ENCODE peak calls at places on chromosomes 6 and 20, in four cellular contexts. One of them, this sample, is unnamed.

GRCh38 chr6:75855047-75855446 is 106.0 kb downstream of the MYO6 start:
- DNase-seq in effector memory CD4-positive, alpha-beta T cell: no peak
- DNase-seq in GM23338: peak; percentile 87
- DNase-seq in ovary: no peak
- DNase-seq in this sample: no peak

GRCh38 chr6:30500421-30501069 is 11.2 kb downstream of the HLA-E start:
- DNase-seq in effector memory CD4-positive, alpha-beta T cell: no peak
- DNase-seq in ovary: no peak
- DNase-seq in GM23338: no peak
- DNase-seq in this sample: no peak

GRCh38 chr20:39645130-39645529 is 683.0 kb downstream of the DHX35 start:
- DNase-seq in GM23338: no peak
- DNase-seq in ovary: no peak
- DNase-seq in effector memory CD4-positive, alpha-beta T cell: no peak
- DNase-seq in this sample: no peak

GRCh38 chr6:26216015-26216885 is 129.0 kb downstream of the HFE start:
- DNase-seq in ovary: peak; percentile 73
- DNase-seq in effector memory CD4-positive, alpha-beta T cell: peak; percentile 66
- DNase-seq in GM23338: peak; percentile 98
- DNase-seq in this sample: peak; percentile 31

GRCh38 chr6:74755748-74756147 is 450.1 kb downstream of the COL12A1 start:
- DNase-seq in effector memory CD4-positive, alpha-beta T cell: no peak
- DNase-seq in GM23338: no peak
- DNase-seq in ovary: no peak
- DNase-seq in this sample: no peak

GRCh38 chr20:32536861-32537656 is 48.1 kb downstream of the NOL4L start:
- DNase-seq in GM23338: peak; percentile 61
- DNase-seq in effector memory CD4-positive, alpha-beta T cell: peak; percentile 61
- DNase-seq in ovary: no peak
- DNase-seq in this sample: no peak

GRCh38 chr6:111681856-111682255 is 76.2 kb upstream of the TRAF3IP2 start:
- DNase-seq in GM23338: no peak
- DNase-seq in ovary: no peak
- DNase-seq in effector memory CD4-positive, alpha-beta T cell: no peak
- DNase-seq in this sample: no peak

GRCh38 chr6:37369321-37370196 is 15.8 kb downstream of the RNF8 start:
- DNase-seq in GM23338: no peak
- DNase-seq in effector memory CD4-positive, alpha-beta T cell: no peak
- DNase-seq in ovary: no peak
- DNase-seq in this sample: no peak

GRCh38 chr6:40692311-40692710 is 105.1 kb upstream of the LRFN2 start:
- DNase-seq in effector memory CD4-positive, alpha-beta T cell: no peak
- DNase-seq in GM23338: no peak
- DNase-seq in ovary: no peak
- DNase-seq in this sample: no peak

GRCh38 chr20:25858495-25859425 is 162.1 kb upstream of the ZNF337 start:
- DNase-seq in ovary: no peak
- DNase-seq in effector memory CD4-positive, alpha-beta T cell: no peak
- DNase-seq in GM23338: no peak
- DNase-seq in this sample: no peak

GRCh38 chr20:3404402-3404801 is 3.1 kb downstream of the DNAAF9 start:
- DNase-seq in GM23338: no peak
- DNase-seq in effector memory CD4-positive, alpha-beta T cell: no peak
- DNase-seq in ovary: no peak
- DNase-seq in this sample: no peak

GRCh38 chr6:151001387-151002063 is 136.0 kb downstream of the MTHFD1L start:
- DNase-seq in ovary: no peak
- DNase-seq in GM23338: peak; percentile 27
- DNase-seq in effector memory CD4-positive, alpha-beta T cell: no peak
- DNase-seq in this sample: no peak

DNA sequence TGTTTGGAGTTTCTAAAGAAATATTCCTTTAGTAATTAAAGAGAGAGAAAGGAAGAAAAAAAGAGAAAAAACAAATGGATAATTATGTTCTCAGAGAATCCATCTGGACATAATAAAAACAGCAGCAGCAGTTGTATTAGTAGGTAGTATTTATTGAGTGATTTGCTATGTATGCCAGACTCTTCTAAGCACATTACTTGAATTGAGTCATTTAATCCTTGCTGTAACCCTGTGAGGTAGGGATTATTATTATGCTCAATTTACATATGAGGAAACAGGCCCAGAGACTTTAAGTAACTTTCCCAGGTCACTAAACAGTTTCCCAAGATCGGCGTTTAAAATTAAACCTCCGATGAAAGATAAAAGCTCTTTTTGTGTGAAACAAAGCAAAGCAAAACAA is 238.8 kb downstream of the TSHZ2 start:
- DNase-seq in ovary: no peak
- DNase-seq in GM23338: no peak
- DNase-seq in effector memory CD4-positive, alpha-beta T cell: no peak
- DNase-seq in this sample: no peak
- H3K27ac ChIP-seq in ovary: no peak overlapping the region
- H3K27ac ChIP-seq in GM23338: no peak overlapping the region
- H3K27ac ChIP-seq in effector memory CD4-positive, alpha-beta T cell: no peak overlapping the region
- H3K27ac ChIP-seq in this sample: no peak overlapping the region

GRCh38 chr20:23634985-23635767 is 2.6 kb downstream of the CST3 start:
- DNase-seq in effector memory CD4-positive, alpha-beta T cell: no peak
- DNase-seq in ovary: no peak
- DNase-seq in GM23338: no peak
- DNase-seq in this sample: no peak
- H3K27ac ChIP-seq in effector memory CD4-positive, alpha-beta T cell: no peak overlapping the region
- H3K27ac ChIP-seq in ovary: no peak overlapping the region
- H3K27ac ChIP-seq in GM23338: no peak overlapping the region
- H3K27ac ChIP-seq in this sample: no peak overlapping the region

DNA sequence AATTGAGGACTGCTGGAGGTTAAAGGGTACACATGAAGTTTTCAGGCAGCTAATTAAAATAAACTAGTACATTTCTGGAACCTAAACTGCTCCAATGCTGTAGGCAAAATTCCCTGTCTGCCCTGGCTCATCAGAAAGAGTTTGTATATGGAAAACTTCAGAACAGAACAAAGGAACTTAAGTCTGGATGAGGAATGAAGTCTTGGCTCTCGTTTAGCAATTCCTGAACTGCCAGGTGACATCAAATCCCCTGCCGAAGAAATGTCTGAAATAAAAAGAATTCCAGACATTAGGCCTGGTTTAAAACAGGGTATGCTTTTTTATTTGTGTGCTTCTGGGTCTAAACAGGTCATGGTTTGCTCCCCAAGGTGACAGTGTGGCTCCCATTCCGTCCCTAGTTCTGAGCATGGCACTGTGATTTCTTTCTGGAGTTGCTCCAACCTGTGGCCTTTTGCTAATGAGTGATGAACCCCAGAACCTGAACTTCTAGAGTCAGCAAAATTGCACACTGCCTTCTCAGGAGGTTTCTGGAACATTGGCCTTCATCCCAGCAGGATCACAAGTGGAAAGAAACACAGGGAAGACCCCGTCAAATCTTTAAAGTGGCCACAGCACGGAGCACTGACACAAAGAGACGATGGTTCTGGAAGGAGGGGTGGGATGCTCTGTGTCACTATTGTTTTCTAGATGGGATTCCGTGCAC is 129.4 kb upstream of the NAA20 start:
- DNase-seq in effector memory CD4-positive, alpha-beta T cell: no peak
- DNase-seq in ovary: no peak
- DNase-seq in GM23338: no peak
- DNase-seq in this sample: no peak
- H3K27ac ChIP-seq in effector memory CD4-positive, alpha-beta T cell: no peak overlapping the region
- H3K27ac ChIP-seq in ovary: no peak overlapping the region
- H3K27ac ChIP-seq in GM23338: no peak overlapping the region
- H3K27ac ChIP-seq in this sample: peak overlapping the region; percentile 95

GRCh38 chr6:12008366-12009179 is 3.5 kb upstream of the HIVEP1 start:
- DNase-seq in GM23338: peak; percentile 89
- DNase-seq in effector memory CD4-positive, alpha-beta T cell: peak; percentile 81
- DNase-seq in ovary: peak; percentile 86
- DNase-seq in this sample: peak; percentile 44
- H3K27ac ChIP-seq in GM23338: peak overlapping the region; percentile 93
- H3K27ac ChIP-seq in effector memory CD4-positive, alpha-beta T cell: peak overlapping the region; percentile 99
- H3K27ac ChIP-seq in ovary: peak overlapping the region; percentile 58
- H3K27ac ChIP-seq in this sample: peak overlapping the region; percentile 73

DNA sequence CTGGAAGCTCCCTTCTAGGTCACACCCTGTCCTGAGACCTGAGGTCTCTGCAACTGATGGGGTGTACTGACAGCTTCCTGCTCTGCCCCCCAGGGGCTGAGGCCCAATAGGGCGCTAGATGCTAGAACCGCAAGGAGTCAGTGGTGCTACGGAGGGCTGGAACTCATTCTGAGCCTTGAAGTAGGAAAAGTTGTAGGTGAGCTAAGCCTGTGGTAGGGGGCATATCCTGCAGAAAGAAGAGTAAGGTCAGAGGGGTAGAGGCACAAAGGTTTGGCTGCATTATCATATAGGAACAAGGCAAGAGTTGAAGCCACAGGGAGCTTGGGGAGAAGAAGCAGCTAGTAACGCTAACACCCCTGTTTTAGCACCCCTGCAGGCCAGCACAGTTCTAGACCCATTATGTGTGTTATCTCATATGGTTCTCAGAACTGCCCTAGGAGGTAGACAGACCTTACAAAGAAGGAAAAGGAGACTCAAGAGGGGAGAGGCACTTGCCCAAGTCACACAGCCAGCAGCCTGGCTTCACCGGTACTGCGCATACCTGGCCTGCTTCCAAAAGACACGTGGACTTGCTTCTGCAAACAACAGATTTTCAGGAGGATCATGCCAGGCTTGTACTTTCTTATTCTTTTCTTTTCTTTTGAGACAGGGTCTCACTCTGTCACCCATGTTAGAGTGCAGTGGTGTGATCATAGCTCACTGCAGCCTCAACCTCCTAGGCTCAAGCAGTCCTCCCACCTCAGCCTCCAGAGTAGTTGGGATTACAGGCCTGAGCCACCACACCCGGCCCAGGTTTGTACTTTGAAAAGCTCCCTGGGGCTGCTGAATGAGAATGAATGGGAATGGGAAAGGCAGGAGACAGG is 156.1 kb downstream of the MRPL14 start:
- DNase-seq in effector memory CD4-positive, alpha-beta T cell: no peak
- DNase-seq in GM23338: no peak
- DNase-seq in ovary: no peak
- DNase-seq in this sample: no peak
- H3K27ac ChIP-seq in effector memory CD4-positive, alpha-beta T cell: no peak overlapping the region
- H3K27ac ChIP-seq in GM23338: no peak overlapping the region
- H3K27ac ChIP-seq in ovary: no peak overlapping the region
- H3K27ac ChIP-seq in this sample: no peak overlapping the region

GRCh38 chr20:62413025-62413580 is 6.0 kb upstream of the CABLES2 start:
- DNase-seq in ovary: no peak
- DNase-seq in effector memory CD4-positive, alpha-beta T cell: no peak
- DNase-seq in GM23338: no peak
- DNase-seq in this sample: no peak

GRCh38 chr20:62415354-62416111 is 8.4 kb upstream of the CABLES2 start:
- DNase-seq in effector memory CD4-positive, alpha-beta T cell: no peak
- DNase-seq in ovary: no peak
- DNase-seq in GM23338: no peak
- DNase-seq in this sample: no peak

GRCh38 chr20:62411479-62412193 is 4.6 kb upstream of the CABLES2 start:
- DNase-seq in GM23338: no peak
- DNase-seq in ovary: no peak
- DNase-seq in effector memory CD4-positive, alpha-beta T cell: no peak
- DNase-seq in this sample: no peak

GRCh38 chr20:62412194-62413024 is 5.3 kb upstream of the CABLES2 start:
- DNase-seq in effector memory CD4-positive, alpha-beta T cell: no peak
- DNase-seq in GM23338: no peak
- DNase-seq in ovary: no peak
- DNase-seq in this sample: no peak

DNA sequence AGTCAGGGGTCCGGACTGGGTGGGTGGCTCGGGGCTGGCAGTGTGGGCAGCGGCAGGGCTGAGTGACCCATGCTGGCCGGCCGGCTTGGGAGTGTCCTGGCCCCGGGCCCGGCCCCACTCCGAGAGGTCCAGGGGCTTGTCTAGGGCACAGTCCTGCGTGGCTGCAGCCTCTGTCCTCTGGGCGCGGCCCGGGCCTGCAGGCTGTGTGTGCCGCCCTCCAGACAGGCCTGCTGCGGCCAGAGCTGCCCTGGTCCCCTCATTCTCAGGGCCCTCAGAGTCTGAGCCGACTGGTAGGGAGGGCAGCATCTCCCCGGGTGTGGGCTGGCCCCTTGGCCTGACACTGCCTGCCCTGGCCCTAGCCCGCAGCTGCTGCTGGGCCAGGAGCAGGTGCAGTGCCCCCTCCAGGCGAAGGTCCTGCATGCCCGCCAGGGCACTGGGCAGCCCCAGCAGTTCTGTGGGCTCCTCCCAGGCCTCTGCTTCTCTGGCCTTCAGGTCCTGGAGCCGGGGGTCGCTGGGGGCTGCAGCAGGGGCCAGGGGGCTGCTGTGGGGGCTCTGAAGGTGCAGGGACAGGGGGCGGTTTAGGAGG is 6.9 kb upstream of the CABLES2 start:
- DNase-seq in ovary: no peak
- DNase-seq in GM23338: peak; percentile 58
- DNase-seq in effector memory CD4-positive, alpha-beta T cell: no peak
- DNase-seq in this sample: no peak
- H3K27ac ChIP-seq in ovary: no peak overlapping the region
- H3K27ac ChIP-seq in GM23338: no peak overlapping the region
- H3K27ac ChIP-seq in effector memory CD4-positive, alpha-beta T cell: no peak overlapping the region
- H3K27ac ChIP-seq in this sample: no peak overlapping the region

GRCh38 chr20:21234324-21234723 is 68.8 kb upstream of the XRN2 start:
- DNase-seq in ovary: no peak
- DNase-seq in effector memory CD4-positive, alpha-beta T cell: no peak
- DNase-seq in GM23338: no peak
- DNase-seq in this sample: no peak
- H3K27ac ChIP-seq in ovary: no peak overlapping the region
- H3K27ac ChIP-seq in effector memory CD4-positive, alpha-beta T cell: no peak overlapping the region
- H3K27ac ChIP-seq in GM23338: no peak overlapping the region
- H3K27ac ChIP-seq in this sample: peak overlapping the region; percentile 98

GRCh38 chr20:57711826-57712225 is 2.0 kb upstream of the PMEPA1 start:
- DNase-seq in ovary: no peak
- DNase-seq in GM23338: no peak
- DNase-seq in effector memory CD4-positive, alpha-beta T cell: no peak
- DNase-seq in this sample: no peak

GRCh38 chr20:57712851-57713504 is 3.2 kb upstream of the PMEPA1 start:
- DNase-seq in GM23338: no peak
- DNase-seq in ovary: no peak
- DNase-seq in effector memory CD4-positive, alpha-beta T cell: no peak
- DNase-seq in this sample: no peak

GRCh38 chr20:57713951-57714350 is 4.1 kb upstream of the PMEPA1 start:
- DNase-seq in GM23338: no peak
- DNase-seq in ovary: no peak
- DNase-seq in effector memory CD4-positive, alpha-beta T cell: no peak
- DNase-seq in this sample: no peak

GRCh38 chr20:57714409-57715267 is 4.8 kb upstream of the PMEPA1 start:
- DNase-seq in ovary: no peak
- DNase-seq in GM23338: no peak
- DNase-seq in effector memory CD4-positive, alpha-beta T cell: no peak
- DNase-seq in this sample: no peak

DNA sequence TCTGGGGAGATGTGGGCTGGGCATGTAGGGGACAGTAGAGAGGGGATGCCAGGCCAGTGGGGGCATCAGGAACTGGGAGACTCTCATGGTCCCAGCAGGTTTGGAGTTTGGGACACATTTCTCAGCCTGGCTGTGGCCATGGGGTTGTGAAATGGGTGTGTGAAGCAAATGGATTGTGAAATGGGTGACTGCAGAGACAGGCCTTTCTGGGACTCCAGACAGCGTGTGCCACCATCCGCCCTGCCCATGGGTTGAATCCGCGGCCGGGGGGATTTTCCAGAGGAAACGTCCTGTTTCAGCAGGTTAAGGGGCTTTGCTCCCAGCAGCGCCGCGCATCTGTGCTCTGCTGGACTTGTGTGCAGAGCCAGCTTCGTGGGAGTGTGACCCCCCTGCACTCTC is 3.7 kb upstream of the PMEPA1 start:
- DNase-seq in GM23338: no peak
- DNase-seq in ovary: no peak
- DNase-seq in effector memory CD4-positive, alpha-beta T cell: no peak
- DNase-seq in this sample: no peak
- H3K27ac ChIP-seq in GM23338: no peak overlapping the region
- H3K27ac ChIP-seq in ovary: no peak overlapping the region
- H3K27ac ChIP-seq in effector memory CD4-positive, alpha-beta T cell: no peak overlapping the region
- H3K27ac ChIP-seq in this sample: no peak overlapping the region